ENCODE peak calls at places on chromosomes 16 and 17, in six cellular contexts. One of them, this sample, is unnamed.

GRCh38 chr17:66487933-66488572 is 185.6 kb downstream of the PRKCA start:
- DNase-seq in choroid plexus epithelial cell: no peak
- DNase-seq in MM.1S: no peak
- DNase-seq in HL-60: no peak
- DNase-seq in testis: no peak
- DNase-seq in AG09309: no peak
- DNase-seq in this sample: no peak

GRCh38 chr16:88686062-88686438 is 257 bp downstream of the SNAI3 start:
- DNase-seq in HL-60: no peak
- DNase-seq in choroid plexus epithelial cell: no peak
- DNase-seq in AG09309: no peak
- DNase-seq in MM.1S: peak
- DNase-seq in testis: no peak
- DNase-seq in this sample: no peak

GRCh38 chr17:53527473-53527872 is 295.3 kb upstream of the KIF2B start:
- DNase-seq in testis: no peak
- DNase-seq in HL-60: no peak
- DNase-seq in choroid plexus epithelial cell: no peak
- DNase-seq in MM.1S: no peak
- DNase-seq in AG09309: no peak
- DNase-seq in this sample: no peak

GRCh38 chr17:58755577-58756245 is at the start of gene PPM1E:
- DNase-seq in HL-60: peak
- DNase-seq in MM.1S: peak
- DNase-seq in testis: peak
- DNase-seq in AG09309: no peak
- DNase-seq in choroid plexus epithelial cell: peak
- DNase-seq in this sample: no peak

GRCh38 chr16:12010388-12011251 is 34.1 kb downstream of the SNX29 start:
- DNase-seq in choroid plexus epithelial cell: peak
- DNase-seq in HL-60: peak
- DNase-seq in AG09309: no peak
- DNase-seq in testis: no peak
- DNase-seq in MM.1S: peak
- DNase-seq in this sample: no peak

GRCh38 chr17:81238490-81238814 is 403 bp downstream of the TEPSIN start:
- DNase-seq in HL-60: no peak
- DNase-seq in MM.1S: no peak
- DNase-seq in testis: no peak
- DNase-seq in AG09309: no peak
- DNase-seq in choroid plexus epithelial cell: no peak
- DNase-seq in this sample: no peak

GRCh38 chr17:67993153-67993997 is 2.9 kb downstream of the C17orf58 start:
- DNase-seq in MM.1S: peak
- DNase-seq in choroid plexus epithelial cell: peak
- DNase-seq in HL-60: peak
- DNase-seq in AG09309: no peak
- DNase-seq in testis: peak
- DNase-seq in this sample: no peak

GRCh38 chr16:10946308-10946707 is 1.9 kb downstream of the CLEC16A start:
- DNase-seq in testis: no peak
- DNase-seq in choroid plexus epithelial cell: no peak
- DNase-seq in HL-60: no peak
- DNase-seq in AG09309: no peak
- DNase-seq in MM.1S: no peak
- DNase-seq in this sample: no peak

GRCh38 chr17:71963341-71963740 is 157.5 kb upstream of the SOX9 start:
- DNase-seq in AG09309: no peak
- DNase-seq in testis: no peak
- DNase-seq in HL-60: no peak
- DNase-seq in MM.1S: no peak
- DNase-seq in choroid plexus epithelial cell: no peak
- DNase-seq in this sample: no peak

GRCh38 chr17:65737451-65737850 is 176.0 kb upstream of the AXIN2 start:
- DNase-seq in MM.1S: no peak
- DNase-seq in testis: peak
- DNase-seq in AG09309: no peak
- DNase-seq in choroid plexus epithelial cell: no peak
- DNase-seq in HL-60: no peak
- DNase-seq in this sample: no peak

GRCh38 chr16:70438325-70438982 is 446 bp downstream of the ST3GAL2 start:
- DNase-seq in MM.1S: no peak
- DNase-seq in testis: no peak
- DNase-seq in HL-60: no peak
- DNase-seq in choroid plexus epithelial cell: no peak
- DNase-seq in AG09309: no peak
- DNase-seq in this sample: no peak

GRCh38 chr17:2856727-2857126 is 60.5 kb downstream of the RAP1GAP2 start:
- DNase-seq in testis: no peak
- DNase-seq in choroid plexus epithelial cell: no peak
- DNase-seq in HL-60: no peak
- DNase-seq in AG09309: no peak
- DNase-seq in MM.1S: no peak
- DNase-seq in this sample: no peak

GRCh38 chr17:4001048-4001590 is 36.9 kb upstream of the ATP2A3 start:
- DNase-seq in AG09309: no peak
- DNase-seq in MM.1S: no peak
- DNase-seq in choroid plexus epithelial cell: no peak
- DNase-seq in HL-60: no peak
- DNase-seq in testis: no peak
- DNase-seq in this sample: no peak

GRCh38 chr17:19833914-19834313 is 33.8 kb downstream of the ULK2 start:
- DNase-seq in HL-60: no peak
- DNase-seq in testis: no peak
- DNase-seq in MM.1S: no peak
- DNase-seq in choroid plexus epithelial cell: no peak
- DNase-seq in AG09309: no peak
- DNase-seq in this sample: no peak

GRCh38 chr17:13640559-13640958 is 38.8 kb upstream of the HS3ST3A1 start:
- DNase-seq in AG09309: no peak
- DNase-seq in HL-60: no peak
- DNase-seq in choroid plexus epithelial cell: no peak
- DNase-seq in MM.1S: no peak
- DNase-seq in testis: no peak
- DNase-seq in this sample: no peak

GRCh38 chr16:55480228-55480655 is 1.2 kb downstream of the MMP2 start:
- DNase-seq in testis: peak
- DNase-seq in MM.1S: no peak
- DNase-seq in choroid plexus epithelial cell: peak
- DNase-seq in HL-60: peak
- DNase-seq in AG09309: peak
- DNase-seq in this sample: peak

GRCh38 chr17:20114466-20114865 is 105.3 kb downstream of the SPECC1 start:
- DNase-seq in MM.1S: no peak
- DNase-seq in choroid plexus epithelial cell: peak
- DNase-seq in AG09309: no peak
- DNase-seq in testis: no peak
- DNase-seq in HL-60: no peak
- DNase-seq in this sample: no peak

GRCh38 chr17:3861761-3862681 is 16.0 kb upstream of the NCBP3 start:
- DNase-seq in MM.1S: no peak
- DNase-seq in choroid plexus epithelial cell: no peak
- DNase-seq in testis: no peak
- DNase-seq in AG09309: no peak
- DNase-seq in HL-60: no peak
- DNase-seq in this sample: no peak

GRCh38 chr17:74408830-74409229 is 23.1 kb upstream of the GPRC5C start:
- DNase-seq in HL-60: no peak
- DNase-seq in choroid plexus epithelial cell: no peak
- DNase-seq in AG09309: no peak
- DNase-seq in testis: no peak
- DNase-seq in MM.1S: no peak
- DNase-seq in this sample: no peak

GRCh38 chr17:77474292-77474988 is 333.7 kb downstream of the SEC14L1 start:
- DNase-seq in HL-60: no peak
- DNase-seq in choroid plexus epithelial cell: no peak
- DNase-seq in MM.1S: peak
- DNase-seq in testis: peak
- DNase-seq in AG09309: no peak
- DNase-seq in this sample: no peak

GRCh38 chr16:55555436-55555835 is 11.0 kb upstream of the CAPNS2 start:
- DNase-seq in HL-60: no peak
- DNase-seq in testis: no peak
- DNase-seq in AG09309: peak
- DNase-seq in choroid plexus epithelial cell: peak
- DNase-seq in MM.1S: no peak
- DNase-seq in this sample: no peak

GRCh38 chr16:77211880-77212735 is 12.9 kb downstream of the SYCE1L start:
- DNase-seq in AG09309: no peak
- DNase-seq in MM.1S: peak
- DNase-seq in HL-60: peak
- DNase-seq in choroid plexus epithelial cell: peak
- DNase-seq in testis: peak
- DNase-seq in this sample: no peak

GRCh38 chr16:74309789-74310781 is 13.5 kb downstream of the PSMD7 start:
- DNase-seq in HL-60: peak
- DNase-seq in choroid plexus epithelial cell: peak
- DNase-seq in MM.1S: peak
- DNase-seq in AG09309: peak
- DNase-seq in testis: peak
- DNase-seq in this sample: no peak

GRCh38 chr16:19472487-19472886 is 49.4 kb downstream of the GDE1 start:
- DNase-seq in HL-60: no peak
- DNase-seq in testis: no peak
- DNase-seq in choroid plexus epithelial cell: no peak
- DNase-seq in AG09309: no peak
- DNase-seq in MM.1S: no peak
- DNase-seq in this sample: no peak

GRCh38 chr17:29619251-29619650 is 3.5 kb downstream of the CORO6 start:
- DNase-seq in choroid plexus epithelial cell: peak
- DNase-seq in AG09309: no peak
- DNase-seq in HL-60: peak
- DNase-seq in testis: no peak
- DNase-seq in MM.1S: peak
- DNase-seq in this sample: no peak

GRCh38 chr17:31281061-31281460 is 16.0 kb downstream of the OMG start:
- DNase-seq in choroid plexus epithelial cell: no peak
- DNase-seq in testis: no peak
- DNase-seq in MM.1S: no peak
- DNase-seq in AG09309: no peak
- DNase-seq in HL-60: no peak
- DNase-seq in this sample: no peak

DNA sequence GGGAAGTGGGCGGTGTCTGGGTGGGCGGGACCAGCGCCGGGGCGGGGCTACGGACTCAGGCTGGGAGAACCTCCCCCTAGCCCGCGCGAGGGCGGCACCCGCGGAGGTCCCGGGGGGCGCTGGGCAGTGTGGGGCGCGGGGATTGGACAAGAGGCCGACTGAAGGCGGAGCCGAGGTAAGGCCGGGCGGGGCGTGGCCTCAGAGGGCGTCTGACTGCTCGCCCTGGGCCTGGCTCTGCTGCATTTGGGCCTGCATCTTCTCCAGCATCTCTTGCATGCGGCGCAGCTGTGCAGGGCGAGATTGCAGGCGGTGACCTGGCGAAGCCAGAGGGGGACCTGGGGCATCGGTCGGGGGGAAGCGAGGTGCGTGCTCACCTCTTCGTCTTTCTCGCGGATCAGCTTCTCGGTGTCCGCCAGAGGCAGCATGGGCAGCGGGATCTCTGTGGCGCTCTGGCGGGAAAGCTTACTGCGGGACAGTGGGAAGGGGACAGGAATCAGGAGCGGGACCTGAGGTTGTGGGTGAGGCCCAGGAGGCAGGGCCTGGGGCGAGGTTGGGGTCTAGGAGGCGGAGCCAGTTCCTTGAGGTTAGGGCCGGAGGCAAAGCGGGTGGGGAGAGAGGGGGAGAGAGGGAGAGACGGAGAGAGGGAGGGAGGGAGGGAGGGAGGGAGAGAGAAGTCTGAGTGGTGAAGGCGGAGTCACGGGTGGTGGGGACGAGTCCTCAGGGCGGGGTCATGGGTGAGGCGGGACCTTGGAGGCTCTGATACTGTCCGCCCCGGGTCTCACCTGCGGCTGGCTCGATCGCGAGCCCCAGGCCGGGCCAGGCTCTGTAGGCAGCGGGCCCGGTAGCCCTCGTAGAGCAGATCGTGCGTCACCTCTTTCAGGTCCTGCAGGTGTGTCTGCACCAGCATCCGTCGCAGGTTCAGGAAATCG is 3.9 kb downstream of the SEPTIN1 start:
- DNase-seq in testis: peak
- DNase-seq in choroid plexus epithelial cell: peak
- DNase-seq in HL-60: peak
- DNase-seq in MM.1S: peak
- DNase-seq in AG09309: peak
- DNase-seq in this sample: peak
- TF ChIP-seq CTCF in testis: peak
- TF ChIP-seq CTCF in choroid plexus epithelial cell: peak
- TF ChIP-seq CTCF in HL-60: no peak
- TF ChIP-seq CTCF in MM.1S: no peak
- TF ChIP-seq CTCF in AG09309: peak
- TF ChIP-seq CTCF in this sample: peak

GRCh38 chr16:27108826-27109665 is 42.3 kb downstream of the C16orf82 start:
- DNase-seq in choroid plexus epithelial cell: no peak
- DNase-seq in AG09309: no peak
- DNase-seq in testis: no peak
- DNase-seq in HL-60: no peak
- DNase-seq in MM.1S: no peak
- DNase-seq in this sample: no peak
- H3K4me3 ChIP-seq in choroid plexus epithelial cell: peak
- H3K4me3 ChIP-seq in AG09309: peak
- H3K4me3 ChIP-seq in testis: peak
- H3K4me3 ChIP-seq in HL-60: no peak
- H3K4me3 ChIP-seq in MM.1S: no peak
- H3K4me3 ChIP-seq in this sample: peak

GRCh38 chr16:67393111-67393789 is at the start of gene TPPP3:
- DNase-seq in MM.1S: no peak
- DNase-seq in HL-60: no peak
- DNase-seq in choroid plexus epithelial cell: peak
- DNase-seq in AG09309: no peak
- DNase-seq in testis: peak
- DNase-seq in this sample: no peak
- TF ChIP-seq CTCF in MM.1S: no peak
- TF ChIP-seq CTCF in HL-60: no peak
- TF ChIP-seq CTCF in choroid plexus epithelial cell: peak
- TF ChIP-seq CTCF in AG09309: peak
- TF ChIP-seq CTCF in testis: peak
- TF ChIP-seq CTCF in this sample: peak

GRCh38 chr16:51116353-51116752 is 34.7 kb downstream of the SALL1 start:
- DNase-seq in AG09309: no peak
- DNase-seq in HL-60: no peak
- DNase-seq in testis: no peak
- DNase-seq in choroid plexus epithelial cell: no peak
- DNase-seq in MM.1S: no peak
- DNase-seq in this sample: no peak

GRCh38 chr16:51121009-51121347 is 30.1 kb downstream of the SALL1 start:
- DNase-seq in HL-60: no peak
- DNase-seq in AG09309: no peak
- DNase-seq in MM.1S: no peak
- DNase-seq in choroid plexus epithelial cell: no peak
- DNase-seq in testis: no peak
- DNase-seq in this sample: no peak

GRCh38 chr16:51120289-51121008 is 30.6 kb downstream of the SALL1 start:
- DNase-seq in choroid plexus epithelial cell: no peak
- DNase-seq in testis: no peak
- DNase-seq in HL-60: no peak
- DNase-seq in AG09309: no peak
- DNase-seq in MM.1S: no peak
- DNase-seq in this sample: no peak

GRCh38 chr16:51121850-51122249 is 29.2 kb downstream of the SALL1 start:
- DNase-seq in choroid plexus epithelial cell: no peak
- DNase-seq in HL-60: no peak
- DNase-seq in testis: no peak
- DNase-seq in AG09309: no peak
- DNase-seq in MM.1S: no peak
- DNase-seq in this sample: no peak

GRCh38 chr16:51119576-51120288 is 31.3 kb downstream of the SALL1 start:
- DNase-seq in testis: no peak
- DNase-seq in MM.1S: no peak
- DNase-seq in HL-60: no peak
- DNase-seq in AG09309: peak
- DNase-seq in choroid plexus epithelial cell: no peak
- DNase-seq in this sample: no peak
- H3K4me3 ChIP-seq in testis: no peak
- H3K4me3 ChIP-seq in MM.1S: no peak
- H3K4me3 ChIP-seq in HL-60: no peak
- H3K4me3 ChIP-seq in AG09309: no peak
- H3K4me3 ChIP-seq in choroid plexus epithelial cell: no peak
- H3K4me3 ChIP-seq in this sample: no peak

This sample was measured in AG04449.